ENCODE peak calls at places on chromosomes 1 and 21, in six cellular contexts. One of them, this sample, is unnamed.

GRCh38 chr1:53220171-53220961 is at the start of gene CZIB:
- DNase-seq in cardiac muscle cell: peak; percentile 94
- DNase-seq in tibial artery: peak; percentile 96
- DNase-seq in lung: peak; percentile 94
- DNase-seq in colonic mucosa: peak; percentile 95
- DNase-seq in endothelial cell of umbilical vein: peak; percentile 93
- DNase-seq in this sample: peak; percentile 87

GRCh38 chr1:66418021-66418420 is 115.9 kb upstream of the SGIP1 start:
- DNase-seq in cardiac muscle cell: no peak
- DNase-seq in tibial artery: no peak
- DNase-seq in colonic mucosa: no peak
- DNase-seq in lung: no peak
- DNase-seq in endothelial cell of umbilical vein: no peak
- DNase-seq in this sample: no peak

GRCh38 chr1:207920481-207921050 is 9.6 kb upstream of the CD34 start:
- DNase-seq in cardiac muscle cell: no peak
- DNase-seq in tibial artery: no peak
- DNase-seq in lung: no peak
- DNase-seq in endothelial cell of umbilical vein: no peak
- DNase-seq in colonic mucosa: no peak
- DNase-seq in this sample: no peak

GRCh38 chr1:205959789-205960188 is 16.5 kb upstream of the SLC26A9 start:
- DNase-seq in endothelial cell of umbilical vein: no peak
- DNase-seq in cardiac muscle cell: no peak
- DNase-seq in colonic mucosa: no peak
- DNase-seq in tibial artery: no peak
- DNase-seq in lung: no peak
- DNase-seq in this sample: no peak

GRCh38 chr1:168751195-168751650 is 22.2 kb upstream of the DPT start:
- DNase-seq in colonic mucosa: no peak
- DNase-seq in tibial artery: no peak
- DNase-seq in endothelial cell of umbilical vein: no peak
- DNase-seq in lung: no peak
- DNase-seq in cardiac muscle cell: no peak
- DNase-seq in this sample: no peak

GRCh38 chr1:50976890-50977574 is 7.0 kb downstream of the CDKN2C start:
- DNase-seq in colonic mucosa: peak; percentile 28
- DNase-seq in endothelial cell of umbilical vein: peak; percentile 55
- DNase-seq in tibial artery: peak; percentile 73
- DNase-seq in cardiac muscle cell: no peak
- DNase-seq in lung: no peak
- DNase-seq in this sample: peak; percentile 68

GRCh38 chr1:51963592-51964308 is 26.8 kb downstream of the RAB3B start:
- DNase-seq in tibial artery: no peak
- DNase-seq in colonic mucosa: no peak
- DNase-seq in lung: no peak
- DNase-seq in endothelial cell of umbilical vein: peak; percentile 61
- DNase-seq in cardiac muscle cell: no peak
- DNase-seq in this sample: no peak

GRCh38 chr1:28127617-28128257 is 39.3 kb upstream of the EYA3 start:
- DNase-seq in tibial artery: no peak
- DNase-seq in cardiac muscle cell: no peak
- DNase-seq in colonic mucosa: no peak
- DNase-seq in endothelial cell of umbilical vein: no peak
- DNase-seq in lung: no peak
- DNase-seq in this sample: peak; percentile 74

GRCh38 chr1:224533517-224533916 is 82.6 kb upstream of the CNIH3 start:
- DNase-seq in endothelial cell of umbilical vein: no peak
- DNase-seq in tibial artery: no peak
- DNase-seq in lung: no peak
- DNase-seq in colonic mucosa: no peak
- DNase-seq in cardiac muscle cell: no peak
- DNase-seq in this sample: no peak

GRCh38 chr21:41428311-41428710 is 2.3 kb downstream of the MX1 start:
- DNase-seq in tibial artery: peak; percentile 51
- DNase-seq in lung: no peak
- DNase-seq in colonic mucosa: no peak
- DNase-seq in endothelial cell of umbilical vein: no peak
- DNase-seq in cardiac muscle cell: no peak
- DNase-seq in this sample: no peak

GRCh38 chr1:97186381-97186780 is 464.8 kb downstream of the PTBP2 start:
- DNase-seq in lung: no peak
- DNase-seq in colonic mucosa: no peak
- DNase-seq in cardiac muscle cell: no peak
- DNase-seq in endothelial cell of umbilical vein: peak; percentile 12
- DNase-seq in tibial artery: no peak
- DNase-seq in this sample: no peak

GRCh38 chr1:178607718-178608408 is 95.0 kb downstream of the TEX35 start:
- DNase-seq in endothelial cell of umbilical vein: no peak
- DNase-seq in colonic mucosa: no peak
- DNase-seq in lung: no peak
- DNase-seq in cardiac muscle cell: no peak
- DNase-seq in tibial artery: no peak
- DNase-seq in this sample: peak; percentile 56

GRCh38 chr1:30411206-30411605 is 312.2 kb downstream of the MATN1 start:
- DNase-seq in endothelial cell of umbilical vein: no peak
- DNase-seq in tibial artery: no peak
- DNase-seq in lung: peak; percentile 16
- DNase-seq in colonic mucosa: no peak
- DNase-seq in cardiac muscle cell: no peak
- DNase-seq in this sample: no peak

GRCh38 chr1:187621961-187622360 is 793.2 kb downstream of the PLA2G4A start:
- DNase-seq in endothelial cell of umbilical vein: peak; percentile 10
- DNase-seq in lung: no peak
- DNase-seq in tibial artery: no peak
- DNase-seq in colonic mucosa: no peak
- DNase-seq in cardiac muscle cell: no peak
- DNase-seq in this sample: no peak

GRCh38 chr1:235079443-235079967 is 49.1 kb downstream of the TOMM20 start:
- DNase-seq in lung: peak; percentile 80
- DNase-seq in tibial artery: no peak
- DNase-seq in colonic mucosa: peak; percentile 91
- DNase-seq in endothelial cell of umbilical vein: peak; percentile 56
- DNase-seq in cardiac muscle cell: no peak
- DNase-seq in this sample: no peak

GRCh38 chr1:153922076-153922837 is 515 bp downstream of the GATAD2B start:
- DNase-seq in endothelial cell of umbilical vein: no peak
- DNase-seq in cardiac muscle cell: no peak
- DNase-seq in tibial artery: peak; percentile 81
- DNase-seq in colonic mucosa: peak; percentile 65
- DNase-seq in lung: peak; percentile 34
- DNase-seq in this sample: no peak

GRCh38 chr1:22471078-22471477 is 19.4 kb downstream of the ZBTB40 start:
- DNase-seq in cardiac muscle cell: peak; percentile 72
- DNase-seq in colonic mucosa: no peak
- DNase-seq in lung: peak; percentile 54
- DNase-seq in tibial artery: no peak
- DNase-seq in endothelial cell of umbilical vein: peak; percentile 12
- DNase-seq in this sample: no peak

GRCh38 chr21:39381009-39381408 is 32.1 kb upstream of the HMGN1 start:
- DNase-seq in colonic mucosa: peak; percentile 40
- DNase-seq in lung: no peak
- DNase-seq in endothelial cell of umbilical vein: no peak
- DNase-seq in tibial artery: no peak
- DNase-seq in cardiac muscle cell: no peak
- DNase-seq in this sample: no peak

GRCh38 chr1:205505791-205506190 is 1.3 kb downstream of the CDK18 start:
- DNase-seq in lung: peak; percentile 42
- DNase-seq in colonic mucosa: peak; percentile 36
- DNase-seq in endothelial cell of umbilical vein: no peak
- DNase-seq in cardiac muscle cell: no peak
- DNase-seq in tibial artery: peak; percentile 95
- DNase-seq in this sample: no peak

GRCh38 chr1:30410153-30410851 is 313.1 kb downstream of the MATN1 start:
- DNase-seq in cardiac muscle cell: no peak
- DNase-seq in lung: peak; percentile 6
- DNase-seq in tibial artery: peak; percentile 40
- DNase-seq in endothelial cell of umbilical vein: no peak
- DNase-seq in colonic mucosa: no peak
- DNase-seq in this sample: no peak

GRCh38 chr1:11041048-11041447 is 6.0 kb downstream of the MASP2 start:
- DNase-seq in endothelial cell of umbilical vein: no peak
- DNase-seq in tibial artery: no peak
- DNase-seq in cardiac muscle cell: no peak
- DNase-seq in lung: no peak
- DNase-seq in colonic mucosa: no peak
- DNase-seq in this sample: no peak

GRCh38 chr1:81142099-81142776 is 658.5 kb upstream of the ADGRL2 start:
- DNase-seq in tibial artery: no peak
- DNase-seq in cardiac muscle cell: no peak
- DNase-seq in lung: no peak
- DNase-seq in colonic mucosa: no peak
- DNase-seq in endothelial cell of umbilical vein: peak; percentile 54
- DNase-seq in this sample: no peak

GRCh38 chr1:205235921-205236320 is 8.2 kb downstream of the TMCC2 start:
- DNase-seq in endothelial cell of umbilical vein: no peak
- DNase-seq in colonic mucosa: no peak
- DNase-seq in lung: no peak
- DNase-seq in tibial artery: no peak
- DNase-seq in cardiac muscle cell: no peak
- DNase-seq in this sample: no peak

GRCh38 chr1:5943373-5944068 is 48.7 kb downstream of the NPHP4 start:
- DNase-seq in cardiac muscle cell: no peak
- DNase-seq in colonic mucosa: no peak
- DNase-seq in lung: no peak
- DNase-seq in tibial artery: no peak
- DNase-seq in endothelial cell of umbilical vein: no peak
- DNase-seq in this sample: no peak

GRCh38 chr1:24928631-24929090 is 1.4 kb downstream of the RUNX3 start:
- DNase-seq in endothelial cell of umbilical vein: no peak
- DNase-seq in lung: no peak
- DNase-seq in colonic mucosa: no peak
- DNase-seq in cardiac muscle cell: no peak
- DNase-seq in tibial artery: no peak
- DNase-seq in this sample: no peak

GRCh38 chr1:164865385-164865784 is 306.4 kb downstream of the PBX1 start:
- DNase-seq in tibial artery: no peak
- DNase-seq in colonic mucosa: no peak
- DNase-seq in cardiac muscle cell: no peak
- DNase-seq in endothelial cell of umbilical vein: no peak
- DNase-seq in lung: no peak
- DNase-seq in this sample: no peak

GRCh38 chr1:242826706-242827336 is 302.3 kb upstream of the PLD5 start:
- DNase-seq in cardiac muscle cell: no peak
- DNase-seq in tibial artery: no peak
- DNase-seq in colonic mucosa: no peak
- DNase-seq in lung: no peak
- DNase-seq in endothelial cell of umbilical vein: no peak
- DNase-seq in this sample: no peak

GRCh38 chr1:218425647-218426342 is 80.7 kb downstream of the TGFB2 start:
- DNase-seq in tibial artery: no peak
- DNase-seq in endothelial cell of umbilical vein: no peak
- DNase-seq in cardiac muscle cell: no peak
- DNase-seq in colonic mucosa: no peak
- DNase-seq in lung: no peak
- DNase-seq in this sample: no peak

GRCh38 chr1:40939320-40940059 is 40.0 kb upstream of the CTPS1 start:
- DNase-seq in endothelial cell of umbilical vein: no peak
- DNase-seq in colonic mucosa: no peak
- DNase-seq in tibial artery: peak; percentile 67
- DNase-seq in cardiac muscle cell: no peak
- DNase-seq in lung: no peak
- DNase-seq in this sample: no peak

GRCh38 chr1:1629430-1630190 is 2.4 kb upstream of the MMP23B start:
- DNase-seq in endothelial cell of umbilical vein: no peak
- DNase-seq in tibial artery: peak; percentile 68
- DNase-seq in cardiac muscle cell: no peak
- DNase-seq in lung: peak; percentile 28
- DNase-seq in colonic mucosa: peak; percentile 46
- DNase-seq in this sample: no peak

GRCh38 chr1:61952675-61953074 is 210.4 kb downstream of the PATJ start:
- DNase-seq in cardiac muscle cell: no peak
- DNase-seq in lung: no peak
- DNase-seq in colonic mucosa: no peak
- DNase-seq in tibial artery: no peak
- DNase-seq in endothelial cell of umbilical vein: no peak
- DNase-seq in this sample: no peak
- H3K4me3 ChIP-seq in cardiac muscle cell: no peak overlapping the region
- H3K4me3 ChIP-seq in lung: no peak overlapping the region
- H3K4me3 ChIP-seq in colonic mucosa: no peak overlapping the region
- H3K4me3 ChIP-seq in tibial artery: no peak overlapping the region
- H3K4me3 ChIP-seq in endothelial cell of umbilical vein: no peak overlapping the region
- H3K4me3 ChIP-seq in this sample: no peak overlapping the region

GRCh38 chr1:227343201-227343600 is 24.9 kb upstream of the CDC42BPA start:
- DNase-seq in lung: no peak
- DNase-seq in tibial artery: no peak
- DNase-seq in endothelial cell of umbilical vein: no peak
- DNase-seq in colonic mucosa: no peak
- DNase-seq in cardiac muscle cell: no peak
- DNase-seq in this sample: no peak

GRCh38 chr1:227342075-227342829 is 24.0 kb upstream of the CDC42BPA start:
- DNase-seq in lung: no peak
- DNase-seq in endothelial cell of umbilical vein: no peak
- DNase-seq in cardiac muscle cell: no peak
- DNase-seq in tibial artery: no peak
- DNase-seq in colonic mucosa: no peak
- DNase-seq in this sample: no peak

GRCh38 chr1:227343727-227344551 is 25.6 kb upstream of the CDC42BPA start:
- DNase-seq in tibial artery: no peak
- DNase-seq in colonic mucosa: no peak
- DNase-seq in lung: no peak
- DNase-seq in endothelial cell of umbilical vein: peak; percentile 64
- DNase-seq in cardiac muscle cell: no peak
- DNase-seq in this sample: no peak
- TF ChIP-seq CTCF in tibial artery: no peak
- TF ChIP-seq CTCF in colonic mucosa: no peak
- TF ChIP-seq CTCF in lung: no peak
- TF ChIP-seq CTCF in endothelial cell of umbilical vein: no peak
- TF ChIP-seq CTCF in cardiac muscle cell: no peak
- TF ChIP-seq CTCF in this sample: no peak

GRCh38 chr1:184753093-184753492 is 1.6 kb downstream of the EDEM3 start:
- DNase-seq in colonic mucosa: no peak
- DNase-seq in tibial artery: no peak
- DNase-seq in lung: no peak
- DNase-seq in endothelial cell of umbilical vein: no peak
- DNase-seq in cardiac muscle cell: no peak
- DNase-seq in this sample: no peak
- H3K4me3 ChIP-seq in colonic mucosa: peak overlapping the region; percentile 85
- H3K4me3 ChIP-seq in tibial artery: peak overlapping the region; percentile 79
- H3K4me3 ChIP-seq in lung: no peak overlapping the region
- H3K4me3 ChIP-seq in endothelial cell of umbilical vein: peak overlapping the region; percentile 81
- H3K4me3 ChIP-seq in cardiac muscle cell: peak overlapping the region; percentile 75
- H3K4me3 ChIP-seq in this sample: peak overlapping the region; percentile 73

GRCh38 chr1:82377201-82377884 is 576.6 kb downstream of the ADGRL2 start:
- DNase-seq in endothelial cell of umbilical vein: peak; percentile 28
- DNase-seq in cardiac muscle cell: no peak
- DNase-seq in colonic mucosa: no peak
- DNase-seq in lung: no peak
- DNase-seq in tibial artery: no peak
- DNase-seq in this sample: no peak
- TF ChIP-seq CTCF in endothelial cell of umbilical vein: no peak
- TF ChIP-seq CTCF in cardiac muscle cell: no peak
- TF ChIP-seq CTCF in colonic mucosa: no peak
- TF ChIP-seq CTCF in lung: no peak
- TF ChIP-seq CTCF in tibial artery: no peak
- TF ChIP-seq CTCF in this sample: no peak